ENCODE peak calls at places on chromosomes 11 and 22, in nine cellular contexts. F, U, M, J, K, H, P, S and X are unnamed samples.

GRCh38 chr22:37063436-37064420 is 12.2 kb downstream of the KCTD17 start:
- DNase-seq in K (no peak), S (no peak), F (no peak), U (no peak), J (no peak), P (no peak), M (no peak), H (no peak), X (no peak)

GRCh38 chr11:13114566-13115465 is 105.7 kb downstream of the RASSF10 start:
- DNase-seq in H (no peak), U (peak; percentile 94), J (peak; percentile 45), K (no peak), M (no peak), F (peak; percentile 31), P (peak; percentile 83), S (no peak), X (peak; percentile 19)

GRCh38 chr22:37464181-37464580 is 22.0 kb downstream of the MFNG start:
- DNase-seq in H (no peak), P (no peak), S (no peak), F (peak; percentile 86), K (peak; percentile 35), M (peak; percentile 19), U (no peak), J (no peak), X (no peak)

GRCh38 chr11:68200639-68201038 is 12.5 kb downstream of the KMT5B start:
- DNase-seq in U (no peak), H (no peak), F (no peak), J (no peak), P (no peak), M (no peak), S (no peak), K (no peak), X (no peak)

GRCh38 chr11:120612363-120613263 is 101.1 kb downstream of the GRIK4 start:
- DNase-seq in U (peak; percentile 45), H (no peak), P (no peak), S (no peak), J (peak; percentile 10), M (peak; percentile 94), F (no peak), K (peak; percentile 57), X (peak; percentile 44)

GRCh38 chr11:45210846-45211245 is 64.4 kb downstream of the PRDM11 start:
- DNase-seq in F (no peak), P (no peak), S (no peak), K (no peak), M (no peak), U (no peak), H (no peak), J (no peak), X (no peak)

GRCh38 chr11:34236572-34236971 is 121.2 kb downstream of the ABTB2 start:
- DNase-seq in U (no peak), H (no peak), S (no peak), F (peak; percentile 47), K (no peak), P (peak; percentile 79), J (no peak), M (no peak), X (no peak)

GRCh38 chr22:48049116-48049515 is 1286.7 kb downstream of the TBC1D22A start:
- DNase-seq in H (peak; percentile 33), F (no peak), M (no peak), S (no peak), P (no peak), U (no peak), J (no peak), K (no peak), X (no peak)

GRCh38 chr11:12565406-12565805 is 108.8 kb upstream of the TEAD1 start:
- DNase-seq in U (no peak), J (no peak), S (no peak), M (no peak), K (no peak), P (no peak), F (no peak), H (no peak), X (no peak)

GRCh38 chr11:90493379-90493778 is 270.5 kb upstream of the CHORDC1 start:
- DNase-seq in J (no peak), P (no peak), H (no peak), F (no peak), S (no peak), U (no peak), K (no peak), M (no peak), X (peak; percentile 6)

GRCh38 chr22:24693359-24693758 is 81.2 kb downstream of the PIWIL3 start:
- DNase-seq in S (no peak), K (peak; percentile 35), H (no peak), P (no peak), M (no peak), F (no peak), U (no peak), J (no peak), X (no peak)

GRCh38 chr22:46070215-46070721 is 80.1 kb upstream of the PPARA start:
- DNase-seq in K (peak; percentile 52), M (no peak), S (no peak), J (no peak), U (peak; percentile 10), H (peak; percentile 74), F (no peak), P (no peak), X (peak; percentile 75)

GRCh38 chr11:69377029-69377952 is 83.3 kb downstream of the MYEOV start:
- DNase-seq in J (no peak), K (no peak), U (no peak), P (no peak), S (no peak), M (no peak), F (no peak), H (no peak), X (no peak)

GRCh38 chr11:17314232-17314547 is 37.4 kb upstream of the NCR3LG1 start:
- DNase-seq in F (no peak), K (peak; percentile 49), H (no peak), J (no peak), P (no peak), S (no peak), U (no peak), M (no peak), X (no peak)

GRCh38 chr11:66112640-66113098 is 42.6 kb downstream of the PACS1 start:
- DNase-seq in M (no peak), K (peak; percentile 87), J (no peak), F (no peak), S (no peak), U (no peak), H (no peak), P (no peak), X (no peak)

GRCh38 chr11:67292671-67293070 is 3.6 kb downstream of the ANKRD13D start:
- DNase-seq in S (no peak), J (no peak), K (no peak), M (no peak), H (no peak), U (no peak), F (no peak), P (no peak), X (no peak)

DNA sequence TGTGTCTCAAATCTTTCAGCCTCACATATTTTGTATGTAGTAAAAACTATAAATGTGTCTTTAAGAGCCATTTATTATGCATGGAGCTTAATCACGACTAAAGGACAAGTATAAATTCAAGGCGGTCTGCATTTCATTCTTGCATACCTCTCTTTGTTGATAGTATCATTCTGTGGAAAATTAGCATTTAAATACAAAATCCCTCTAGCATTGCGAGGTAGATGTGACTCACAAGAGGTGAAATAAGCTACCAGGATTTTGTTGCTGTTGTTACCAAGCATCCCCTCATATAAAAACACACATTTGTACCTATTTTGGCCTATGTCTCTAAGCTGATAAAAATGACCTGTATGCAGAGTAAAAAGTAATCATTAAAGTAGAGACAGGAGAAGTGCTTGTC is 537.4 kb upstream of the LUZP2 start:
- DNase-seq in U (no peak), P (no peak), K (no peak), J (no peak), M (no peak), F (no peak), S (no peak), H (no peak), X (no peak)
- H3K4me3 ChIP-seq in U (no peak overlapping the region), P (no peak overlapping the region), K (no peak overlapping the region), J (no peak overlapping the region), M (no peak overlapping the region), F (no peak overlapping the region), S (no peak overlapping the region), H (no peak overlapping the region), X (no peak overlapping the region)

DNA sequence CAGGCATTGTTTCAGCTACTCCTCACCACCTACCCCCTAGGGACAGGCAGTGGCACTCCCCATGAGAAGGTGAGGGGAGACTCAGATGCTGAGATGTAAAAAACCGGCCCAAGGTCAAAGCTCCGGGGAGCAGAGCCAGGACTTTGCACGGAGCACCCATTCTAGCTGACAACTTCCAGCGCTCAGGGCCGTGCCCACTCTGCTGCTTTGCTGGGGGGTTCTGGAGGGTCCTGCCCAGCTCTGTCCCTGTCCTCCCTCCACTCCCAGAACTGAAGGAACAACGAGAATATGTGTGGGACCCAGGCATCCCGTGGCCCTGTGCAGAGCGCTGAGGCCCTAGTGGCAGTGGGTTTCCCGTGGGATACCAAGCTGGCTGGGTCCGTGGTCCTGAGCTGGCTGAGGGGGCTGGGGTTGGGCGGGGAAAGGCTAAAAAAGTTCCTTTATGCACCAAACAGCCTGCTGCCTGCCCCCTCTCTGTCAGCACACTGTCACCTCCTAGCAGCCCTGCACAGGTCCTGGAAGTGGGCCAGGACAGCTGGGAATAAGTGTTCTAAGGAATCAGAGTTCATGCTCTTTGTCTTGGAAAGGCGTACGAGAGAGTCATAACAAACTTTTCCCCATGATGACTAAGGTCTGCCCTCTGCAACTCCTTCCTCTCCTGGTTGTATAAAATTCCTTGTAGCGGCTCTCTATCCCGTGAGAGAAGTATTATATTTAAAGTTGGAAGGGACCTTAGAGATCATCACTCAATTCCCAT is 1.9 kb downstream of the MS4A10 start:
- DNase-seq in P (no peak), S (no peak), U (no peak), K (peak; percentile 96), J (no peak), M (no peak), F (no peak), H (no peak), X (no peak)
- TF ChIP-seq MAX in P (no peak), S (no peak), U (no peak), K (no peak), J (no peak), M (no peak), F (no peak), H (no peak), X (no peak)

DNA sequence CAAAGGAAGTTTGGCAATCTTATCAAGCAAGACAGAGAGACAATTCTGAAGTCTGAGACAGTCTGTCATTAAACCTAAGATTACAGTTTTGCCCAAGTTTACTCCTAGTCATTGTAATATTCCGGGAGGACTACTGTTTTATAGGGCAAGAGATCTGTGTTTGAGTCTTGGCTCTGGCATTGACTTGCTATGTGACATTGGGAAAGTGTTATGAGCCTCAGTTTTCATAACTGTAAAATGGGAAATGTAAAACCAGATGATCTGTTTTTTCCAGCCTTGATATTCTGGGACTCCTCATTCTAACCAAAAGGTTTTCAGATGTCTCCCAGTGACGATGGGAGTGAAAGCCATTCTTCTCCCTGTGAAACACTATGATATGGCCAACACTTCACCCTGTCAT is 24.3 kb upstream of the SLCO2B1 start:
- DNase-seq in U (no peak), P (no peak), J (no peak), S (no peak), K (no peak), H (no peak), M (no peak), F (no peak), X (no peak)
- H3K4me3 ChIP-seq in U (no peak overlapping the region), P (no peak overlapping the region), J (no peak overlapping the region), S (no peak overlapping the region), K (no peak overlapping the region), H (no peak overlapping the region), M (no peak overlapping the region), F (no peak overlapping the region), X (no peak overlapping the region)

DNA sequence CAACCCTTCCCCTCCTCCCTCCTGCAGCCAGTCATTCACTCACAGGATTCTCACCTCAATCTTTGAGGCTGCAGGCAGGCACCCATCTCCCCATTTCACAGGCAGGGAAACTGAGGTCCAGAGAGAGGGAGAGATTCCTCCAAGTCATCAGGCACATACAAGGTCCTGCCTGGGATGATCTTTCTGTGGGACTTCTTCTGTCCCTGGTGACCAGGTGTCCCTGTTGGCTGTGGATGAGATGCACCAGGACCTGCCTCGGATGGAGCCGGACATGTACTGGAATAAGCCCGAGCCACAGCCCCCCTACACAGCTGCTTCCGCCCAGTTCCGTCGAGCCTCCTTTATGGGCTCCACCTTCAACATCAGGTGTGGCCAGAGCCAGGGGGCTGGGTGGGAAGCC is 7.8 kb downstream of the FTH1 start:
- DNase-seq in F (no peak), K (no peak), H (no peak), U (no peak), M (no peak), P (no peak), S (no peak), J (no peak), X (no peak)
- TF ChIP-seq MAX in F (no peak), K (no peak), H (no peak), U (no peak), M (no peak), P (no peak), S (no peak), J (no peak), X (no peak)